ENCODE peak calls at places on chromosomes 13 and 19, in seven cellular contexts. H is GM23338, I is endothelial cell of umbilical vein, M is HCT116, B is K562, T is GM12878, K is HepG2. Q is an unnamed sample.

GRCh38 chr19:55353803-55354697 is 469 bp downstream of the COX6B2 start:
- DNase-seq in H (peak), I (peak), M (peak), B (peak), T (no peak), K (no peak), Q (no peak)

GRCh38 chr19:49165865-49166301 is 8.3 kb downstream of the TRPM4 start:
- DNase-seq in H (peak), I (no peak), M (no peak), B (no peak), T (no peak), K (no peak), Q (no peak)

GRCh38 chr13:99526549-99526948 is 25.3 kb downstream of the TM9SF2 start:
- DNase-seq in H (no peak), I (no peak), M (no peak), B (peak), T (no peak), K (no peak), Q (no peak)

GRCh38 chr13:97905517-97905916 is 48.0 kb upstream of the IPO5 start:
- DNase-seq in H (no peak), I (no peak), M (no peak), B (no peak), T (no peak), K (no peak), Q (no peak)

GRCh38 chr19:55266840-55267239 is 8.0 kb upstream of the PPP6R1 start:
- DNase-seq in H (no peak), I (no peak), M (no peak), B (no peak), T (no peak), K (no peak), Q (no peak)

GRCh38 chr13:50127017-50127725 is 111.9 kb downstream of the KCNRG start:
- DNase-seq in H (peak), I (no peak), M (no peak), B (no peak), T (no peak), K (no peak), Q (no peak)

GRCh38 chr13:100573121-100573520 is 15.5 kb downstream of the GGACT start:
- DNase-seq in H (peak), I (peak), M (peak), B (peak), T (peak), K (peak), Q (peak)

GRCh38 chr19:58117841-58118575 is 20.0 kb upstream of the ZSCAN18 start:
- DNase-seq in H (peak), I (no peak), M (no peak), B (no peak), T (no peak), K (no peak), Q (no peak)

GRCh38 chr19:5547881-5548280 is 19.9 kb downstream of the TINCR start:
- DNase-seq in H (peak), I (peak), M (no peak), B (peak), T (no peak), K (peak), Q (no peak)

GRCh38 chr19:46386151-46386550 is 27.2 kb downstream of the CCDC8 start:
- DNase-seq in H (no peak), I (no peak), M (no peak), B (no peak), T (no peak), K (no peak), Q (no peak)

GRCh38 chr13:97976551-97977375 is 23.3 kb downstream of the IPO5 start:
- DNase-seq in H (peak), I (no peak), M (no peak), B (peak), T (no peak), K (no peak), Q (no peak)

GRCh38 chr13:30341815-30342570 is 34.6 kb upstream of the KATNAL1 start:
- DNase-seq in H (no peak), I (peak), M (peak), B (no peak), T (no peak), K (no peak), Q (no peak)

GRCh38 chr13:98143157-98143553 is 261 bp downstream of the FARP1 start:
- DNase-seq in H (no peak), I (no peak), M (no peak), B (no peak), T (no peak), K (no peak), Q (no peak)

GRCh38 chr13:67023088-67023893 is 206.8 kb downstream of the PCDH9 start:
- DNase-seq in H (peak), I (peak), M (no peak), B (no peak), T (no peak), K (no peak), Q (peak)

GRCh38 chr13:42883142-42883541 is 101.8 kb downstream of the FAM216B start:
- DNase-seq in H (no peak), I (peak), M (no peak), B (no peak), T (no peak), K (no peak), Q (no peak)

GRCh38 chr19:51602189-51602854 is 27.9 kb downstream of the SIGLEC5 start:
- DNase-seq in H (peak), I (no peak), M (no peak), B (no peak), T (no peak), K (no peak), Q (no peak)

GRCh38 chr13:59157181-59157580 is 1006.5 kb downstream of the DIAPH3 start:
- DNase-seq in H (no peak), I (no peak), M (no peak), B (no peak), T (no peak), K (no peak), Q (no peak)

GRCh38 chr19:14116525-14116917 is 1.0 kb downstream of the PRKACA start:
- DNase-seq in H (no peak), I (no peak), M (no peak), B (no peak), T (no peak), K (no peak), Q (no peak)

GRCh38 chr19:49150944-49151243 is 4.3 kb downstream of the HRC start:
- DNase-seq in H (no peak), I (no peak), M (no peak), B (peak), T (no peak), K (no peak), Q (no peak)

GRCh38 chr13:29081036-29081435 is 260.9 kb downstream of the MTUS2 start:
- DNase-seq in H (no peak), I (no peak), M (no peak), B (no peak), T (peak), K (no peak), Q (no peak)

GRCh38 chr19:30386551-30387143 is 14.5 kb downstream of the ZNF536 start:
- DNase-seq in H (no peak), I (no peak), M (no peak), B (no peak), T (no peak), K (no peak), Q (no peak)

GRCh38 chr13:22027561-22027960 is 356.7 kb downstream of the FGF9 start:
- DNase-seq in H (peak), I (no peak), M (no peak), B (no peak), T (no peak), K (no peak), Q (no peak)

GRCh38 chr19:41577833-41578232 is 1.9 kb downstream of the CEACAM21 start:
- DNase-seq in H (no peak), I (no peak), M (no peak), B (no peak), T (no peak), K (no peak), Q (no peak)

GRCh38 chr19:41577144-41577830 is 1.3 kb downstream of the CEACAM21 start:
- DNase-seq in H (no peak), I (no peak), M (no peak), B (no peak), T (no peak), K (peak), Q (no peak)

GRCh38 chr19:41570639-41571112 is 5.3 kb upstream of the CEACAM21 start:
- DNase-seq in H (peak), I (peak), M (peak), B (peak), T (no peak), K (peak), Q (no peak)

GRCh38 chr19:41578886-41579285 is 2.9 kb downstream of the CEACAM21 start:
- DNase-seq in H (no peak), I (no peak), M (no peak), B (no peak), T (no peak), K (no peak), Q (no peak)

DNA sequence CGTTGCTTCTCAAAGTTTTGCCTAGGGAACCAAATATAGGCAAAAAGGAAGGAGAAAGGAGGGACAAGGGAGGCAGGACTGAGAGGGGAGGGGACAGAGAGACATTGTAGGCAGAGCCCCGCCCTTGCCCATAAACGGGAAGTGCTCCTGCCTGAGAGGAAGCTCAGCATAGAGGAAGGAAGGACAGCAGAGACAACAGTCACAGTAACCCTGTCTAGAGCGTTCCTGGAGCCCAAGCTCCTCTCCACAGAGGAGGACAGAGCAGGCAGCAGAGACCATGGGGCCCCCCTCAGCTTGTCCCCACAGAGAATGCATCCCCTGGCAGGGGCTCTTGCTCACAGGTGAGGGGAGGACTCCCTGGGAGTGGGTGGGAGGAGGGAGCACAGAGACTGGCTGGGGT is at the start of gene CEACAM21:
- DNase-seq in H (no peak), I (no peak), M (no peak), B (no peak), T (no peak), K (no peak), Q (no peak)
- TF ChIP-seq POLR2AphosphoS5 in H (no peak), I (no peak), M (no peak), B (no peak), T (peak), K (no peak), Q (no peak)

DNA sequence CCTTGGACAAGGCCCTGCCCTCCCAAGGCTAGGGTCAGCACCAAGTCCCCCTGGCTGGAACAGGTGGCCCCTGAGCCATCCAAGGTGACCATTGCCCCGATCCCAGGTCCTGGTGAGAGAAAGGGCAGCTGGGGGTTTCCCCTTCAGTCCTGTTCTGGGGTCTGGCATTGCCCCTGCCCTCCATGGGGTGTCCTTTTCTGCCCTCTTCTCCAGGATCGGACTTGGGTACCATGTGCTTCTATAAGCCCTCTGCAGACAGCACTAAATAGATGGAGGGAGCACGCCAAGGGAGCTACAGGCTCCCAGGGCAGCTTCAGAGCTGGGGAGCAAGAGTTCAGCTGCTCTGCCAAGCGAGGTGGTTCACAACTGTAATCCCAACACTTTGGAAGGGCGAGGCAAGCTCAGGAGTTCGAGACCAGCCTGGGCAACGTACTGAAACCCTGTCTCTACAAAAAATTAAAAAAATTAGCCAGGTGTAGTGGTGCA is 13.5 kb upstream of the KCNN1 start:
- DNase-seq in H (no peak), I (no peak), M (no peak), B (no peak), T (no peak), K (no peak), Q (no peak)
- TF ChIP-seq EZH2 in H (no peak), I (no peak), M (no peak), B (no peak), T (no peak), K (no peak), Q (no peak)

GRCh38 chr13:32445461-32445860 is 17.5 kb upstream of the N4BP2L1 start:
- DNase-seq in H (no peak), I (no peak), M (no peak), B (no peak), T (no peak), K (no peak), Q (no peak)

GRCh38 chr13:32443111-32443510 is 15.2 kb upstream of the N4BP2L1 start:
- DNase-seq in H (peak), I (peak), M (peak), B (peak), T (peak), K (peak), Q (no peak)

GRCh38 chr13:32448224-32448623 is 20.3 kb upstream of the N4BP2L1 start:
- DNase-seq in H (no peak), I (no peak), M (no peak), B (no peak), T (no peak), K (no peak), Q (no peak)

GRCh38 chr13:32446220-32446619 is 18.3 kb upstream of the N4BP2L1 start:
- DNase-seq in H (no peak), I (no peak), M (no peak), B (no peak), T (no peak), K (peak), Q (no peak)

GRCh38 chr13:32446778-32447465 is 19.0 kb upstream of the N4BP2L1 start:
- DNase-seq in H (no peak), I (no peak), M (no peak), B (no peak), T (no peak), K (no peak), Q (no peak)
- H3K27ac ChIP-seq in H (no peak), I (no peak), M (no peak), B (no peak), T (no peak), K (peak), Q (no peak)

GRCh38 chr19:42176990-42177685 is 40.3 kb downstream of the DEDD2 start:
- DNase-seq in H (peak), I (peak), M (peak), B (peak), T (no peak), K (peak), Q (no peak)
- TF ChIP-seq POLR2AphosphoS5 in H (no peak), I (no peak), M (no peak), B (no peak), T (no peak), K (no peak), Q (no peak)

DNA sequence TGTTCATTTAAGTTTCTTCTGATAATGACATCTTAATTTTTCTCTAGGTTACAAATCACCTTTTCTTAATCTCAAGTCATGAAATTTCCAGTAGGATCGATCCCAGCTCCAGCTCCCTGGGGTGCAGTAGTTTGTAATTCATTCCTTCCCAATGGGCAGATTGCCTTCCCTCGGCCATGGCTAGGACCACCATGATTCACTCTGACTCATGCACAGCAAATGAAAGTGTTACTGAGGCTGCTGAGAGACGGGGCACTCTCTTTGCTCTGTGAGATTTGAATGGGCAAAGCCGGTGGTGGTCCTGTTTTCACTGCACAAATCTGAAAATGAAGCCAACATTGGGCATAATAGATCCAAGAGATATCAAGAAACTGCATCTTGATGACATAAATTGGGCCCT is 202.8 kb upstream of the IRS2 start:
- DNase-seq in H (no peak), I (no peak), M (no peak), B (no peak), T (no peak), K (no peak), Q (no peak)
- TF ChIP-seq EZH2 in H (no peak), I (no peak), M (no peak), B (no peak), T (no peak), K (no peak), Q (no peak)